ENCODE peak calls at places on chromosomes 11 and 22, in nine cellular contexts. I, T, Q, Y, A, W, E, C and K are unnamed samples.

GRCh38 chr11:11078344-11078743 is 220.5 kb upstream of the ZBED5 start:
- DNase-seq in C (no peak), Q (no peak), I (no peak), E (no peak), W (no peak), A (peak), T (no peak), Y (peak), K (no peak)

GRCh38 chr22:49040111-49040510 is 787.6 kb downstream of the BRD1 start:
- DNase-seq in T (no peak), Y (no peak), A (no peak), Q (no peak), C (no peak), W (no peak), E (no peak), I (no peak), K (no peak)

GRCh38 chr11:26953770-26954392 is 40.0 kb upstream of the FIBIN start:
- DNase-seq in Y (no peak), I (no peak), Q (no peak), A (peak), C (peak), T (no peak), E (no peak), W (no peak), K (no peak)

GRCh38 chr11:88310246-88310645 is 27.3 kb downstream of the CTSC start:
- DNase-seq in C (peak), W (no peak), A (peak), I (no peak), T (no peak), Y (no peak), Q (no peak), E (no peak), K (no peak)

GRCh38 chr22:20952544-20953341 is 14.3 kb upstream of the AIFM3 start:
- DNase-seq in Q (no peak), E (no peak), C (no peak), W (no peak), T (no peak), Y (no peak), I (no peak), A (no peak), K (no peak)

GRCh38 chr11:72305077-72305476 is 61.1 kb upstream of the PHOX2A start:
- DNase-seq in C (no peak), W (no peak), E (no peak), I (no peak), A (no peak), T (no peak), Y (no peak), Q (no peak), K (no peak)

GRCh38 chr11:85029964-85030363 is 597.2 kb downstream of the DLG2 start:
- DNase-seq in I (no peak), T (no peak), W (no peak), C (peak), A (no peak), E (no peak), Y (no peak), Q (no peak), K (no peak)

GRCh38 chr22:24339452-24339747 is 68.8 kb downstream of the SPECC1L start:
- DNase-seq in C (no peak), A (no peak), I (no peak), Y (no peak), T (no peak), Q (no peak), E (no peak), W (no peak), K (no peak)

GRCh38 chr11:119315139-119316016 is 1.6 kb downstream of the MCAM start:
- DNase-seq in W (no peak), E (no peak), Q (no peak), C (peak), A (no peak), I (no peak), T (no peak), Y (no peak), K (no peak)

GRCh38 chr11:28526406-28526751 is 418.2 kb downstream of the METTL15 start:
- DNase-seq in C (peak), T (no peak), E (no peak), Y (no peak), Q (no peak), A (no peak), W (no peak), I (no peak), K (no peak)

GRCh38 chr22:37848587-37849088 is 581 bp upstream of the EIF3L start:
- DNase-seq in Y (no peak), E (no peak), W (no peak), Q (peak), I (no peak), T (no peak), C (peak), A (peak), K (no peak)

GRCh38 chr11:95067828-95068244 is 1.1 kb downstream of the SRSF8 start:
- DNase-seq in C (no peak), Q (no peak), I (no peak), T (no peak), W (no peak), E (no peak), A (no peak), Y (no peak), K (no peak)

GRCh38 chr11:77131560-77131959 is 3.5 kb downstream of the MYO7A start:
- DNase-seq in A (peak), T (no peak), C (no peak), Y (no peak), Q (no peak), E (no peak), I (no peak), W (no peak), K (no peak)

GRCh38 chr11:93330446-93330984 is at the start of gene DEUP1:
- DNase-seq in T (peak), Q (peak), I (peak), Y (no peak), W (no peak), E (no peak), A (no peak), C (peak), K (no peak)

GRCh38 chr11:45930951-45931563 is 8.6 kb downstream of the LARGE2 start:
- DNase-seq in T (no peak), C (no peak), E (no peak), A (no peak), Y (no peak), W (no peak), Q (no peak), I (no peak), K (no peak)

GRCh38 chr11:2528301-2529050 is 83.7 kb downstream of the KCNQ1 start:
- DNase-seq in Q (no peak), W (peak), Y (no peak), I (peak), T (no peak), A (no peak), C (no peak), E (no peak), K (no peak)

GRCh38 chr22:24486501-24486921 is 8.6 kb upstream of the UPB1 start:
- DNase-seq in I (no peak), T (no peak), W (no peak), A (peak), Q (no peak), Y (peak), C (peak), E (no peak), K (no peak)

GRCh38 chr11:3138178-3139085 is 26.7 kb downstream of the OSBPL5 start:
- DNase-seq in E (no peak), I (no peak), Y (no peak), T (no peak), C (no peak), A (no peak), W (no peak), Q (peak), K (no peak)

GRCh38 chr11:117144477-117145392 is 648 bp downstream of the PAFAH1B2 start:
- DNase-seq in Q (peak), Y (peak), A (peak), T (peak), E (peak), C (peak), I (peak), W (peak), K (no peak)

GRCh38 chr11:65644837-65645236 is 6.9 kb downstream of the SIPA1 start:
- DNase-seq in Q (no peak), W (no peak), C (no peak), Y (no peak), T (no peak), E (no peak), I (no peak), A (no peak), K (no peak)

GRCh38 chr11:121489823-121490222 is 37.1 kb upstream of the SORL1-AS1 start:
- DNase-seq in T (no peak), A (no peak), C (no peak), I (no peak), Y (no peak), Q (no peak), E (no peak), W (no peak), K (no peak)

GRCh38 chr11:115499891-115500290 is 4.3 kb downstream of the CADM1 start:
- DNase-seq in W (no peak), T (no peak), I (no peak), E (no peak), Q (no peak), C (no peak), Y (no peak), A (no peak), K (no peak)

GRCh38 chr11:124717786-124718634 is 21.7 kb upstream of the NRGN start:
- DNase-seq in I (peak), A (peak), C (peak), T (no peak), Q (no peak), W (no peak), Y (no peak), E (no peak), K (no peak)

GRCh38 chr11:541433-541885 is 4.1 kb downstream of the LRRC56 start:
- DNase-seq in T (no peak), Q (no peak), W (no peak), C (no peak), E (no peak), I (no peak), Y (no peak), A (no peak), K (no peak)

GRCh38 chr11:12066056-12066798 is 44.2 kb upstream of the MICAL2 start:
- DNase-seq in T (no peak), C (peak), Y (peak), W (no peak), A (peak), Q (peak), E (peak), I (peak), K (no peak)

GRCh38 chr11:45659818-45660160 is 5.6 kb downstream of the CHST1 start:
- DNase-seq in T (no peak), I (no peak), A (no peak), C (no peak), Q (no peak), Y (no peak), W (no peak), E (no peak), K (no peak)

GRCh38 chr11:134584706-134585445 is 172.8 kb upstream of the B3GAT1 start:
- DNase-seq in A (no peak), Y (no peak), W (no peak), T (no peak), C (no peak), E (no peak), Q (no peak), I (no peak), K (peak)

GRCh38 chr11:22190827-22191463 is 1.9 kb upstream of the ANO5 start:
- DNase-seq in E (no peak), C (no peak), A (no peak), W (no peak), I (no peak), T (no peak), Q (no peak), Y (no peak), K (no peak)

GRCh38 chr22:30826670-30827355 is 132.1 kb downstream of the OSBP2 start:
- DNase-seq in Q (no peak), A (no peak), T (peak), I (no peak), W (no peak), C (no peak), Y (no peak), E (peak), K (no peak)

GRCh38 chr11:69508974-69509373 is 27.5 kb downstream of the LINC01488 start:
- DNase-seq in I (no peak), E (no peak), Q (no peak), A (no peak), C (no peak), W (no peak), T (no peak), Y (no peak), K (no peak)

GRCh38 chr11:64971421-64972233 is at the start of gene MAJIN:
- DNase-seq in C (peak), I (peak), T (peak), W (peak), A (peak), E (peak), Y (peak), Q (peak), K (no peak)

GRCh38 chr22:20937031-20937793 is 20.0 kb downstream of the CRKL start:
- DNase-seq in C (no peak), I (peak), T (peak), A (no peak), E (no peak), W (no peak), Q (peak), Y (no peak), K (no peak)

GRCh38 chr11:103845331-103845730 is 191.1 kb upstream of the DDI1 start:
- DNase-seq in Y (no peak), I (no peak), T (no peak), Q (no peak), W (no peak), E (no peak), C (peak), A (peak), K (no peak)

GRCh38 chr11:28107331-28107725 is 628 bp downstream of the KIF18A start:
- DNase-seq in C (no peak), A (no peak), Q (peak), E (no peak), I (no peak), T (no peak), Y (no peak), W (no peak), K (no peak)

GRCh38 chr11:44529895-44530412 is 35.5 kb upstream of the CD82 start:
- DNase-seq in Y (no peak), E (no peak), Q (no peak), I (no peak), A (no peak), C (no peak), T (no peak), W (no peak), K (no peak)

GRCh38 chr11:116207349-116207748 is 565.4 kb downstream of the BUD13 start:
- DNase-seq in E (no peak), Y (no peak), T (no peak), C (no peak), Q (no peak), I (no peak), W (no peak), A (no peak), K (no peak)

GRCh38 chr22:41915783-41916493 is 1.1 kb upstream of the SHISA8 start:
- DNase-seq in C (no peak), Q (no peak), I (no peak), T (no peak), A (no peak), Y (no peak), E (no peak), W (no peak), K (no peak)

GRCh38 chr11:46554205-46555162 is 39.3 kb downstream of the AMBRA1 start:
- DNase-seq in C (peak), Y (peak), W (no peak), T (no peak), A (peak), Q (no peak), E (peak), I (no peak), K (no peak)

GRCh38 chr11:27991731-27992130 is 116.2 kb downstream of the KIF18A start:
- DNase-seq in Q (no peak), C (no peak), Y (peak), W (no peak), A (peak), T (no peak), E (no peak), I (no peak), K (no peak)

DNA sequence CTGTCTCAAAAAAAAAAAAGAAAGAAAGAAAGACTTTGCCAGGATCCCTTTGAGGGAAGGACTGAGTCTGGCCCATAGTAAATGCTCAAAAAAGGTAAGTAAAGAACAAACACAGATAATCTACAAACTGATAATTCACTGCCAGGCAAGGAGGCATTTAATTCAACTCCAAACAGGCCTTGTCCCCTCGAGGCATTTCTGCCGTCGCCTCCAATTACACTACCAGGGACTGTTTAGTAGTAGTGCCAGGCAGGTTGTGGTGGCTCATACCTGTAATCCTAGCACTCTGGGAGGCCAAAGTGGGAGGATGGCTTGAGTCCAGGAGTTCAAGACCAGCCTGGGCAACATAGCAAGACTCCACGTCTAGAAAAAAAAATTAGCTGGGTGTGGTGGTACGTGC is 43.7 kb downstream of the PC start:
- DNase-seq in A (no peak), T (peak), C (no peak), E (no peak), Q (no peak), I (no peak), Y (no peak), W (no peak), K (no peak)
- TF ChIP-seq CTCF in A (no peak), T (no peak), C (no peak), E (no peak), Q (no peak), I (no peak), Y (no peak), W (no peak), K (no peak)

GRCh38 chr22:22817468-22818201 is 70.0 kb upstream of the IGLL5 start:
- DNase-seq in E (no peak), C (no peak), A (no peak), Q (peak), W (no peak), Y (no peak), T (no peak), I (no peak), K (peak)
- TF ChIP-seq CTCF in E (no peak), C (no peak), A (no peak), Q (no peak), W (no peak), Y (no peak), T (no peak), I (no peak), K (no peak)

DNA sequence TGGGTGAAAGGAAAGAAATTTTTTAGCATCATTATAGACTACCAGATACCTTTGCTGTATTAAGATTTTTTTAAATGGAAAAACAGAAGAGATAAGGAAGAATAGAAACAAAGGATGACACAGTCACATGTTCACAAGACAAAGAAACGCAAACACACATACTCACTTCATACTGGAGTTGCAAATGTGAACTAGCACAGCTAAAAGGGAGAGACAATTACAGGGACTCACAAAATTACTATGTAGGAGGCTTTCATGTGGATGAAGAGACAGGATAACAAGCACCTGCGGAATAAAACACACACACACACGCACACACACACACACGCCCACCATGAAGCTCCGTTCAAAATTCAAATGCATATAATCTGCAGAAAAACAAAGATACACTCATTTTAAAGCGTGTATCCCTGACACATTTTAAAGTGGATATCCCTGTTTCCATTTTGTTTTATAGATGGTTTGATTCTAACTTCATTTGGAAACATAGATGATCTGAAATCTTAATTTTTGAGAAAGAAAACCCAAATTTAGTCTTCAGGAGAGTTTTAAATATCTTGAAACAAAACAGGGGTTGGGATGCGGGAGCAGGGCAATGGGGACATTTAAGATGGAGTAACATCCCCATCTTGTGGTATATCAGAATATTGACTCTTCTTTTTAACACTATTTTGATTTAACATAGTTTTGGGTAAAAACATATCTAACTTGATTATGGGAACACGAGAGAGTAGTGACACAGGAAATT is 36.7 kb downstream of the JRKL start:
- DNase-seq in W (no peak), E (no peak), I (no peak), A (peak), C (peak), Q (peak), Y (peak), T (no peak), K (no peak)
- TF ChIP-seq CTCF in W (peak), E (peak), I (peak), A (peak), C (peak), Q (peak), Y (peak), T (peak), K (peak)

GRCh38 chr22:34973926-34974325 is 92.0 kb upstream of the ISX start:
- DNase-seq in Q (no peak), I (no peak), E (no peak), T (no peak), W (no peak), Y (no peak), A (no peak), C (peak), K (no peak)

GRCh38 chr22:34976886-34977285 is 89.1 kb upstream of the ISX start:
- DNase-seq in C (no peak), E (no peak), Y (no peak), Q (no peak), T (no peak), W (no peak), I (no peak), A (no peak), K (no peak)

GRCh38 chr22:34976474-34976873 is 89.5 kb upstream of the ISX start:
- DNase-seq in I (no peak), W (no peak), C (no peak), Y (no peak), Q (peak), A (no peak), T (no peak), E (no peak), K (no peak)

GRCh38 chr22:34973016-34973415 is 92.9 kb upstream of the ISX start:
- DNase-seq in T (no peak), Y (no peak), Q (no peak), W (no peak), C (peak), E (no peak), I (no peak), A (no peak), K (no peak)

GRCh38 chr22:34975721-34976120 is 90.2 kb upstream of the ISX start:
- DNase-seq in Y (no peak), E (no peak), C (no peak), T (no peak), W (no peak), A (no peak), I (no peak), Q (no peak), K (no peak)
- TF ChIP-seq CTCF in Y (peak), E (no peak), C (no peak), T (no peak), W (no peak), A (no peak), I (no peak), Q (peak), K (peak)

GRCh38 chr11:122822241-122822640 is 16.1 kb upstream of the CRTAM start:
- DNase-seq in T (no peak), I (no peak), W (no peak), Q (no peak), E (no peak), A (no peak), C (no peak), Y (no peak), K (no peak)
- TF ChIP-seq CTCF in T (no peak), I (no peak), W (no peak), Q (no peak), E (no peak), A (no peak), C (no peak), Y (no peak), K (no peak)